ENCODE peak calls at places on chromosomes 12 and 14, in seven cellular contexts. One of them, this sample, is unnamed.

GRCh38 chr12:52713960-52714886 is 10.9 kb upstream of the KRT77 start:
- DNase-seq in lung: no peak
- DNase-seq in GM23338: peak; percentile 69
- DNase-seq in fibroblast of lung: no peak
- DNase-seq in psoas muscle: no peak
- DNase-seq in OCI-LY7: no peak
- DNase-seq in heart left ventricle: no peak
- DNase-seq in this sample: no peak

GRCh38 chr14:68842298-68842697 is 49.4 kb upstream of the ZFP36L1 start:
- DNase-seq in lung: peak; percentile 25
- DNase-seq in GM23338: no peak
- DNase-seq in fibroblast of lung: peak; percentile 25
- DNase-seq in psoas muscle: no peak
- DNase-seq in OCI-LY7: no peak
- DNase-seq in heart left ventricle: no peak
- DNase-seq in this sample: no peak

GRCh38 chr14:69684461-69685183 is 73.2 kb downstream of the SUSD6 start:
- DNase-seq in lung: no peak
- DNase-seq in GM23338: no peak
- DNase-seq in fibroblast of lung: no peak
- DNase-seq in psoas muscle: no peak
- DNase-seq in OCI-LY7: no peak
- DNase-seq in heart left ventricle: peak; percentile 37
- DNase-seq in this sample: no peak

GRCh38 chr14:33347816-33348215 is 409.1 kb downstream of the NPAS3 start:
- DNase-seq in lung: no peak
- DNase-seq in GM23338: no peak
- DNase-seq in fibroblast of lung: no peak
- DNase-seq in psoas muscle: no peak
- DNase-seq in OCI-LY7: no peak
- DNase-seq in heart left ventricle: no peak
- DNase-seq in this sample: no peak

GRCh38 chr12:88361493-88361892 is 218.8 kb downstream of the KITLG start:
- DNase-seq in lung: no peak
- DNase-seq in GM23338: no peak
- DNase-seq in fibroblast of lung: no peak
- DNase-seq in psoas muscle: no peak
- DNase-seq in OCI-LY7: no peak
- DNase-seq in heart left ventricle: no peak
- DNase-seq in this sample: no peak

GRCh38 chr12:12466157-12466556 is 96.5 kb downstream of the DUSP16 start:
- DNase-seq in lung: no peak
- DNase-seq in GM23338: no peak
- DNase-seq in fibroblast of lung: no peak
- DNase-seq in psoas muscle: no peak
- DNase-seq in OCI-LY7: no peak
- DNase-seq in heart left ventricle: no peak
- DNase-seq in this sample: no peak

GRCh38 chr14:94485944-94486841 is 10.2 kb upstream of the SERPINA9 start:
- DNase-seq in lung: no peak
- DNase-seq in GM23338: peak; percentile 94
- DNase-seq in fibroblast of lung: peak; percentile 30
- DNase-seq in psoas muscle: peak; percentile 47
- DNase-seq in OCI-LY7: peak; percentile 34
- DNase-seq in heart left ventricle: peak; percentile 52
- DNase-seq in this sample: no peak

GRCh38 chr12:26580619-26581018 is 252.4 kb downstream of the ITPR2 start:
- DNase-seq in lung: no peak
- DNase-seq in GM23338: no peak
- DNase-seq in fibroblast of lung: no peak
- DNase-seq in psoas muscle: no peak
- DNase-seq in OCI-LY7: no peak
- DNase-seq in heart left ventricle: no peak
- DNase-seq in this sample: no peak

GRCh38 chr12:48956279-48957140 is 777 bp downstream of the ARF3 start:
- DNase-seq in lung: peak; percentile 89
- DNase-seq in GM23338: peak; percentile 98
- DNase-seq in fibroblast of lung: peak; percentile 97
- DNase-seq in psoas muscle: peak; percentile 83
- DNase-seq in OCI-LY7: peak; percentile 48
- DNase-seq in heart left ventricle: peak; percentile 86
- DNase-seq in this sample: no peak

GRCh38 chr12:93824514-93825500 is 147.6 kb downstream of the CRADD start:
- DNase-seq in lung: no peak
- DNase-seq in GM23338: peak; percentile 81
- DNase-seq in fibroblast of lung: no peak
- DNase-seq in psoas muscle: no peak
- DNase-seq in OCI-LY7: no peak
- DNase-seq in heart left ventricle: no peak
- DNase-seq in this sample: no peak

GRCh38 chr12:102950107-102950949 is 7.1 kb upstream of the ASCL1 start:
- DNase-seq in lung: no peak
- DNase-seq in GM23338: peak; percentile 85
- DNase-seq in fibroblast of lung: no peak
- DNase-seq in psoas muscle: no peak
- DNase-seq in OCI-LY7: no peak
- DNase-seq in heart left ventricle: no peak
- DNase-seq in this sample: no peak

GRCh38 chr12:77120695-77121094 is 55.3 kb upstream of the E2F7 start:
- DNase-seq in lung: no peak
- DNase-seq in GM23338: no peak
- DNase-seq in fibroblast of lung: peak; percentile 80
- DNase-seq in psoas muscle: no peak
- DNase-seq in OCI-LY7: no peak
- DNase-seq in heart left ventricle: no peak
- DNase-seq in this sample: no peak

GRCh38 chr14:23373041-23373440 is 432 bp downstream of the IL25 start:
- DNase-seq in lung: no peak
- DNase-seq in GM23338: no peak
- DNase-seq in fibroblast of lung: no peak
- DNase-seq in psoas muscle: no peak
- DNase-seq in OCI-LY7: no peak
- DNase-seq in heart left ventricle: no peak
- DNase-seq in this sample: no peak

GRCh38 chr14:76514599-76514998 is 138.7 kb downstream of the ESRRB start:
- DNase-seq in lung: no peak
- DNase-seq in GM23338: no peak
- DNase-seq in fibroblast of lung: peak; percentile 4
- DNase-seq in psoas muscle: no peak
- DNase-seq in OCI-LY7: peak; percentile 3
- DNase-seq in heart left ventricle: no peak
- DNase-seq in this sample: no peak

GRCh38 chr12:122454739-122455138 is 32.3 kb upstream of the CLIP1 start:
- DNase-seq in lung: no peak
- DNase-seq in GM23338: no peak
- DNase-seq in fibroblast of lung: no peak
- DNase-seq in psoas muscle: no peak
- DNase-seq in OCI-LY7: no peak
- DNase-seq in heart left ventricle: no peak
- DNase-seq in this sample: no peak

GRCh38 chr14:52701223-52701622 is 5.8 kb upstream of the PSMC6 start:
- DNase-seq in lung: no peak
- DNase-seq in GM23338: no peak
- DNase-seq in fibroblast of lung: no peak
- DNase-seq in psoas muscle: no peak
- DNase-seq in OCI-LY7: no peak
- DNase-seq in heart left ventricle: no peak
- DNase-seq in this sample: no peak

GRCh38 chr14:65958664-65959562 is 527.3 kb upstream of the CCDC196 start:
- DNase-seq in lung: no peak
- DNase-seq in GM23338: peak; percentile 80
- DNase-seq in fibroblast of lung: peak; percentile 44
- DNase-seq in psoas muscle: no peak
- DNase-seq in OCI-LY7: peak; percentile 60
- DNase-seq in heart left ventricle: no peak
- DNase-seq in this sample: peak; percentile 8

GRCh38 chr14:69363055-69363454 is 35.0 kb downstream of the ERH start:
- DNase-seq in lung: no peak
- DNase-seq in GM23338: peak; percentile 72
- DNase-seq in fibroblast of lung: peak; percentile 51
- DNase-seq in psoas muscle: peak; percentile 27
- DNase-seq in OCI-LY7: no peak
- DNase-seq in heart left ventricle: peak; percentile 55
- DNase-seq in this sample: no peak

GRCh38 chr12:28369483-28369882 is 179.2 kb downstream of the CCDC91 start:
- DNase-seq in lung: no peak
- DNase-seq in GM23338: no peak
- DNase-seq in fibroblast of lung: no peak
- DNase-seq in psoas muscle: no peak
- DNase-seq in OCI-LY7: peak; percentile 14
- DNase-seq in heart left ventricle: no peak
- DNase-seq in this sample: no peak

GRCh38 chr12:66799548-66799947 is 120.7 kb upstream of the GRIP1 start:
- DNase-seq in lung: no peak
- DNase-seq in GM23338: no peak
- DNase-seq in fibroblast of lung: no peak
- DNase-seq in psoas muscle: no peak
- DNase-seq in OCI-LY7: no peak
- DNase-seq in heart left ventricle: no peak
- DNase-seq in this sample: no peak

GRCh38 chr12:66804555-66804954 is 125.7 kb upstream of the GRIP1 start:
- DNase-seq in lung: no peak
- DNase-seq in GM23338: peak; percentile 15
- DNase-seq in fibroblast of lung: no peak
- DNase-seq in psoas muscle: no peak
- DNase-seq in OCI-LY7: no peak
- DNase-seq in heart left ventricle: no peak
- DNase-seq in this sample: no peak

DNA sequence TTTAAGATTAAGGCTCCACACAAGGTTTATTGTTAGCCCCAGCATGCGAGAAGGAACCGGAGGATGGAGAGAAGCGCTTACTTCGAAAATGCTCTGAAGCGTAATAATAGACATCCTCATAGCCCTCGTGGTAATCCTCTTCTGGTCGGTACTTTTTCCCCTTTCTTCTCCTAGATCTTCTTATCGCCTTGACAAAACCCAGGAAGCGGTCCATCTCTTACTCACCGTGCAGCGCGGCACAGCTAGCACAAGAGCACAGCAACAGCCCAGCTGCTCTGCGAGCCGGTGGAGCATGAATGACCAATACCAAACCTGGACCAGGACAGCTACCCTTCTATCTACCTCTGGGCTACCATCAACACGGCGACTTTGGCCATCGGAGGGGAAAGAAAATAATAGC is 125.1 kb upstream of the GRIP1 start:
- DNase-seq in lung: no peak
- DNase-seq in GM23338: peak; percentile 37
- DNase-seq in fibroblast of lung: no peak
- DNase-seq in psoas muscle: no peak
- DNase-seq in OCI-LY7: no peak
- DNase-seq in heart left ventricle: no peak
- DNase-seq in this sample: no peak
- H3K4me3 ChIP-seq in lung: no peak overlapping the region
- H3K4me3 ChIP-seq in GM23338: peak overlapping the region; percentile 3
- H3K4me3 ChIP-seq in fibroblast of lung: no peak overlapping the region
- H3K4me3 ChIP-seq in psoas muscle: no peak overlapping the region
- H3K4me3 ChIP-seq in OCI-LY7: no peak overlapping the region
- H3K4me3 ChIP-seq in heart left ventricle: no peak overlapping the region
- H3K4me3 ChIP-seq in this sample: no peak overlapping the region

DNA sequence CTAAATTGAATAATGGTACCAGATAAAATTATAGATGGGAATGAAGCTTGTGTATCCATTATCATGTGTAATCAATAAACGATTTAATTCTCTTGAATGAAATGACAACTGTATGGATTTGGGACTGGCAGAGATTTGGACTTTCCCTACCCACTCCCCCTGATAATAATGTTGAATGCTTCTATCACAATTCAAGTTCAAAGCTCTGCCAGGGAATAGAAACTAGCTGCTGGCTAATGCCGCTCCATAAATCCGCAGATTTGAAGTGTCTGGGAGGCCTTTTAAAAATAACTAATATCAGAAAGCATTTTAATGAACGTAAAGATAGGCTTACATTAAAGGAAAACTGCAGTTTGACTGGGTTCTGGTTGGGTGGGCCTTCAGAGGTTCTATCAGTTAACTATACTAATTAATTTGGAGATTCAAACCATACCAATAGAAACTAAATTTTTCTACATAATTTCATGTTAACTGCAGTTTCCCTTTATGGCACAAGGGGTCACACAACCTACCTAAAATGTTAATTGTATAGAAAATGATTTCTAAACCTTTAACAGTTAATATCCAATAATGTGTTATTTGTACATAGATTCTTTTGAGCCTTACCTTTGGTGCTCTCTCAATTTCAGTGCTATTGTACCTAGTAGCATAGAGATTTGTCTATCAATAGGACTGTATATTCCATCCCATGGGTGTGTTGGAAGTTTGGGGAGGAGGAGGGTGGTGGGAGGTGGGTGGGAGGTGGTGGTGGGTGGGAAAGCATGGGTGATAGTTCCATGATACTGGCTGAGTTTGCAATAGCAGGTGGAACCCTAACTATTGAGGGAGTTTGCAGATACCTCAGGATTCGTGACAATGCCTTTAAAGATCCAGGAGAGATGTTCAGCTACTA is 4.9 kb downstream of the HNRNPA1 start:
- DNase-seq in lung: no peak
- DNase-seq in GM23338: no peak
- DNase-seq in fibroblast of lung: no peak
- DNase-seq in psoas muscle: no peak
- DNase-seq in OCI-LY7: no peak
- DNase-seq in heart left ventricle: no peak
- DNase-seq in this sample: no peak
- TF ChIP-seq CTCF in lung: no peak
- TF ChIP-seq CTCF in GM23338: peak; percentile 37
- TF ChIP-seq CTCF in fibroblast of lung: peak; percentile 46
- TF ChIP-seq CTCF in psoas muscle: peak; percentile 29
- TF ChIP-seq CTCF in OCI-LY7: peak; percentile 69
- TF ChIP-seq CTCF in heart left ventricle: peak; percentile 10
- TF ChIP-seq CTCF in this sample: no peak

GRCh38 chr12:65740506-65740872 is 83.8 kb upstream of the HMGA2 start:
- DNase-seq in lung: no peak
- DNase-seq in GM23338: no peak
- DNase-seq in fibroblast of lung: no peak
- DNase-seq in psoas muscle: no peak
- DNase-seq in OCI-LY7: no peak
- DNase-seq in heart left ventricle: no peak
- DNase-seq in this sample: no peak
- H3K4me3 ChIP-seq in lung: no peak overlapping the region
- H3K4me3 ChIP-seq in GM23338: peak overlapping the region; percentile 83
- H3K4me3 ChIP-seq in fibroblast of lung: peak overlapping the region; percentile 63
- H3K4me3 ChIP-seq in psoas muscle: peak overlapping the region; percentile 73
- H3K4me3 ChIP-seq in OCI-LY7: no peak overlapping the region
- H3K4me3 ChIP-seq in heart left ventricle: no peak overlapping the region
- H3K4me3 ChIP-seq in this sample: no peak overlapping the region

DNA sequence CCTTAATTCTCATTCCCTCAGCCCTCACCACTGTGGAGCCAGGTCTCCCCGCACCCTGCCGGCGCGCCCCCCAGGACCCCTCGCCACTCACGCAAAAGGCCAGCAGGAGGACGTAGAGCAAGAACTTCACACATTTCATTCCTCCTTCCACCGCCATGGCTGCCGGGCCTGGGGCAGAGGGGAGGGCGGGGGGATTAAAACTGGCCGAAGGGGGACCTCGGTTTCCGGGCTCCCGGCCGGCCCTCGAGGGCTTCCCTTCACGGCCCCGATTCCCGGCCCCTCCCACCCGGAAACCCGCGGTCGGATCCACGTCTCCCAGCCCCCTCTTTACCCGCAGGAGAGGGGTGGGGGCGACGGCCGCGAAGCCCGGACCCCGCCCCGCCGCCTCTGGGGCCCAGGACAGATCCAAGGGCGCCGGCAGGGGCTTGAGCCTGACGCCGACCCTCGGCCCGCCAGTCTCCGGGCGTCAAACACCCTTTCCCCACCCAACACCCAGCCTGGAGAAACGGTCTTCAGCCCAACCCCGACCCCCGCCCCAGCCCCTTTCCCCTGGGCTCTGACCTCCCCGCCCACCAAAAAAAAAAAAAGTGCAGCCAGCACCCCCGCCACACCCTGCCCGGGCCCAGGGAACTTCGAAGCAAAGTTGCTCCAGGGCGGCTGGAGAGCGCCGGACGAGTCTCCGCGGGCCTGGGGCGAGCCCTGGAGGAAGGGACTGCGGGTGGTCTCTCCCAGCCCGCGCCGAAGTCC is 451 bp downstream of the CD63 start:
- DNase-seq in lung: peak; percentile 83
- DNase-seq in GM23338: peak; percentile 46
- DNase-seq in fibroblast of lung: peak; percentile 70
- DNase-seq in psoas muscle: peak; percentile 85
- DNase-seq in OCI-LY7: peak; percentile 59
- DNase-seq in heart left ventricle: peak; percentile 89
- DNase-seq in this sample: no peak
- TF ChIP-seq CTCF in lung: no peak
- TF ChIP-seq CTCF in GM23338: no peak
- TF ChIP-seq CTCF in fibroblast of lung: no peak
- TF ChIP-seq CTCF in psoas muscle: no peak
- TF ChIP-seq CTCF in OCI-LY7: no peak
- TF ChIP-seq CTCF in heart left ventricle: no peak
- TF ChIP-seq CTCF in this sample: no peak

This sample was measured in GM12864.